ENCODE peak calls at places on chromosomes 12 and 14, in six cellular contexts. One of them, this sample, is unnamed.

GRCh38 chr12:11496157-11496851 is 100.9 kb upstream of the PRB2 start:
- DNase-seq in IMR-90: no peak
- DNase-seq in H9: peak; percentile 40
- DNase-seq in neuronal stem cell: no peak
- DNase-seq in mesenchymal stem cell: no peak
- DNase-seq in H1: no peak
- DNase-seq in this sample: peak; percentile 37

GRCh38 chr14:103700753-103701490 is 14.3 kb downstream of the XRCC3 start:
- DNase-seq in H9: no peak
- DNase-seq in mesenchymal stem cell: no peak
- DNase-seq in IMR-90: no peak
- DNase-seq in H1: no peak
- DNase-seq in neuronal stem cell: no peak
- DNase-seq in this sample: no peak

GRCh38 chr14:98955741-98956070 is 316.3 kb downstream of the BCL11B start:
- DNase-seq in mesenchymal stem cell: no peak
- DNase-seq in neuronal stem cell: no peak
- DNase-seq in H9: peak; percentile 10
- DNase-seq in H1: peak; percentile 19
- DNase-seq in IMR-90: no peak
- DNase-seq in this sample: no peak

GRCh38 chr14:61472801-61473376 is 151.5 kb downstream of the PRKCH start:
- DNase-seq in neuronal stem cell: no peak
- DNase-seq in H9: no peak
- DNase-seq in mesenchymal stem cell: peak; percentile 50
- DNase-seq in IMR-90: peak; percentile 24
- DNase-seq in H1: no peak
- DNase-seq in this sample: no peak

GRCh38 chr12:104710940-104711725 is 247.0 kb downstream of the SLC41A2 start:
- DNase-seq in mesenchymal stem cell: no peak
- DNase-seq in H9: no peak
- DNase-seq in H1: no peak
- DNase-seq in neuronal stem cell: no peak
- DNase-seq in IMR-90: peak; percentile 76
- DNase-seq in this sample: no peak

GRCh38 chr12:46948936-46949555 is 123.2 kb upstream of the SLC38A4 start:
- DNase-seq in neuronal stem cell: no peak
- DNase-seq in H9: no peak
- DNase-seq in mesenchymal stem cell: no peak
- DNase-seq in IMR-90: no peak
- DNase-seq in H1: no peak
- DNase-seq in this sample: no peak

GRCh38 chr12:21483531-21483930 is 17.9 kb downstream of the RECQL start:
- DNase-seq in mesenchymal stem cell: no peak
- DNase-seq in H9: no peak
- DNase-seq in neuronal stem cell: no peak
- DNase-seq in IMR-90: no peak
- DNase-seq in H1: no peak
- DNase-seq in this sample: no peak

GRCh38 chr14:63770187-63770807 is 42.4 kb upstream of the SGPP1 start:
- DNase-seq in H9: no peak
- DNase-seq in mesenchymal stem cell: peak; percentile 61
- DNase-seq in IMR-90: peak; percentile 62
- DNase-seq in neuronal stem cell: no peak
- DNase-seq in H1: no peak
- DNase-seq in this sample: peak; percentile 52

GRCh38 chr14:104558231-104559042 is 21.1 kb upstream of the C14orf180 start:
- DNase-seq in H9: no peak
- DNase-seq in H1: no peak
- DNase-seq in mesenchymal stem cell: no peak
- DNase-seq in IMR-90: no peak
- DNase-seq in neuronal stem cell: no peak
- DNase-seq in this sample: no peak

GRCh38 chr14:97074860-97075259 is 277.7 kb downstream of the VRK1 start:
- DNase-seq in neuronal stem cell: no peak
- DNase-seq in mesenchymal stem cell: no peak
- DNase-seq in H9: no peak
- DNase-seq in H1: no peak
- DNase-seq in IMR-90: no peak
- DNase-seq in this sample: no peak

GRCh38 chr12:1350934-1351240 is 243.5 kb downstream of the FBXL14 start:
- DNase-seq in mesenchymal stem cell: no peak
- DNase-seq in H9: no peak
- DNase-seq in H1: no peak
- DNase-seq in neuronal stem cell: no peak
- DNase-seq in IMR-90: no peak
- DNase-seq in this sample: no peak

GRCh38 chr12:95764848-95765247 is 25.7 kb downstream of the NTN4 start:
- DNase-seq in mesenchymal stem cell: no peak
- DNase-seq in H9: no peak
- DNase-seq in neuronal stem cell: no peak
- DNase-seq in H1: no peak
- DNase-seq in IMR-90: peak; percentile 35
- DNase-seq in this sample: no peak

GRCh38 chr12:95762123-95762785 is 28.3 kb downstream of the NTN4 start:
- DNase-seq in H9: no peak
- DNase-seq in H1: no peak
- DNase-seq in mesenchymal stem cell: no peak
- DNase-seq in IMR-90: no peak
- DNase-seq in neuronal stem cell: no peak
- DNase-seq in this sample: no peak

GRCh38 chr12:95760371-95760770 is 30.2 kb downstream of the NTN4 start:
- DNase-seq in H1: no peak
- DNase-seq in H9: no peak
- DNase-seq in IMR-90: no peak
- DNase-seq in mesenchymal stem cell: no peak
- DNase-seq in neuronal stem cell: no peak
- DNase-seq in this sample: no peak

GRCh38 chr12:95766356-95767019 is 24.1 kb downstream of the NTN4 start:
- DNase-seq in mesenchymal stem cell: no peak
- DNase-seq in neuronal stem cell: no peak
- DNase-seq in H1: no peak
- DNase-seq in H9: no peak
- DNase-seq in IMR-90: peak; percentile 41
- DNase-seq in this sample: no peak

GRCh38 chr12:95763809-95764253 is 26.7 kb downstream of the NTN4 start:
- DNase-seq in IMR-90: peak; percentile 88
- DNase-seq in neuronal stem cell: no peak
- DNase-seq in H9: no peak
- DNase-seq in mesenchymal stem cell: peak; percentile 47
- DNase-seq in H1: no peak
- DNase-seq in this sample: no peak
- H3K23ac ChIP-seq in IMR-90: no peak overlapping the region
- H3K23ac ChIP-seq in neuronal stem cell: no peak overlapping the region
- H3K23ac ChIP-seq in H9: no peak overlapping the region
- H3K23ac ChIP-seq in mesenchymal stem cell: no peak overlapping the region
- H3K23ac ChIP-seq in H1: no peak overlapping the region
- H3K23ac ChIP-seq in this sample: no peak overlapping the region

GRCh38 chr12:124123432-124124015 is 150.5 kb downstream of the ZNF664 start:
- DNase-seq in neuronal stem cell: no peak
- DNase-seq in IMR-90: no peak
- DNase-seq in H1: no peak
- DNase-seq in mesenchymal stem cell: no peak
- DNase-seq in H9: no peak
- DNase-seq in this sample: no peak
- H3K23ac ChIP-seq in neuronal stem cell: no peak overlapping the region
- H3K23ac ChIP-seq in IMR-90: no peak overlapping the region
- H3K23ac ChIP-seq in H1: no peak overlapping the region
- H3K23ac ChIP-seq in mesenchymal stem cell: no peak overlapping the region
- H3K23ac ChIP-seq in H9: no peak overlapping the region
- H3K23ac ChIP-seq in this sample: no peak overlapping the region

GRCh38 chr14:77543637-77544334 is 45.2 kb upstream of the ISM2 start:
- DNase-seq in neuronal stem cell: no peak
- DNase-seq in IMR-90: peak; percentile 24
- DNase-seq in H9: no peak
- DNase-seq in H1: no peak
- DNase-seq in mesenchymal stem cell: peak; percentile 18
- DNase-seq in this sample: no peak
- H3K23ac ChIP-seq in neuronal stem cell: no peak overlapping the region
- H3K23ac ChIP-seq in IMR-90: no peak overlapping the region
- H3K23ac ChIP-seq in H9: no peak overlapping the region
- H3K23ac ChIP-seq in H1: no peak overlapping the region
- H3K23ac ChIP-seq in mesenchymal stem cell: no peak overlapping the region
- H3K23ac ChIP-seq in this sample: no peak overlapping the region

GRCh38 chr12:63965936-63966602 is 121.6 kb downstream of the SRGAP1 start:
- DNase-seq in neuronal stem cell: no peak
- DNase-seq in H1: no peak
- DNase-seq in H9: no peak
- DNase-seq in mesenchymal stem cell: no peak
- DNase-seq in IMR-90: peak; percentile 32
- DNase-seq in this sample: no peak

GRCh38 chr12:63968685-63969084 is 124.2 kb downstream of the SRGAP1 start:
- DNase-seq in mesenchymal stem cell: no peak
- DNase-seq in neuronal stem cell: no peak
- DNase-seq in H1: no peak
- DNase-seq in H9: no peak
- DNase-seq in IMR-90: no peak
- DNase-seq in this sample: no peak

GRCh38 chr12:63966603-63966975 is 122.1 kb downstream of the SRGAP1 start:
- DNase-seq in H9: no peak
- DNase-seq in neuronal stem cell: no peak
- DNase-seq in H1: no peak
- DNase-seq in mesenchymal stem cell: no peak
- DNase-seq in IMR-90: no peak
- DNase-seq in this sample: no peak

GRCh38 chr12:63967781-63968180 is 123.3 kb downstream of the SRGAP1 start:
- DNase-seq in mesenchymal stem cell: no peak
- DNase-seq in neuronal stem cell: no peak
- DNase-seq in H1: no peak
- DNase-seq in H9: no peak
- DNase-seq in IMR-90: peak; percentile 22
- DNase-seq in this sample: no peak

DNA sequence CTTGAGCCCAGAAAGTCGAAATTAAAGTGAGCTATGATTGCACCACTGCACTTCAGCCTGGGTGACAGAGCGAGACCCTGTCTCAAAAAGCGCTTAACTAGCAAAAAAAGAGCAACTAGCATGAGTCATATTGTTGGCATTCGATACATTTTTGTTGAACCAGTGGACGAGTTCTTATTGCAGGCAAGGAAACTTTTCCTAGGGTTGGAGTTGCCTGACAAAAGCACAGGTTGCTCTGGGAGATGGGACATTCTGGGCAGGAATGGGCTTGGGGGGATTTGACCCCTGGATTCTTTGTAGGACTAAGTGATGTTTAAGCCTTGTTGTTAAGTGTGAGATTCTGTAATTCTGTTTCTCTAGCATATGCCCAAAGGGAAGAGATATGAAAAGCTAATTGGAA is 122.9 kb downstream of the SRGAP1 start:
- DNase-seq in mesenchymal stem cell: no peak
- DNase-seq in IMR-90: peak; percentile 72
- DNase-seq in H1: no peak
- DNase-seq in neuronal stem cell: no peak
- DNase-seq in H9: no peak
- DNase-seq in this sample: peak; percentile 56
- H3K23ac ChIP-seq in mesenchymal stem cell: no peak overlapping the region
- H3K23ac ChIP-seq in IMR-90: peak overlapping the region; percentile 95
- H3K23ac ChIP-seq in H1: no peak overlapping the region
- H3K23ac ChIP-seq in neuronal stem cell: no peak overlapping the region
- H3K23ac ChIP-seq in H9: no peak overlapping the region
- H3K23ac ChIP-seq in this sample: no peak overlapping the region

GRCh38 chr12:68932701-68933563 is at the start of gene CPM:
- DNase-seq in IMR-90: peak; percentile 25
- DNase-seq in neuronal stem cell: peak; percentile 58
- DNase-seq in H9: peak; percentile 77
- DNase-seq in H1: peak; percentile 77
- DNase-seq in mesenchymal stem cell: peak; percentile 28
- DNase-seq in this sample: peak; percentile 53

GRCh38 chr12:68933564-68933893 is 558 bp upstream of the CPM start:
- DNase-seq in mesenchymal stem cell: no peak
- DNase-seq in H9: no peak
- DNase-seq in IMR-90: no peak
- DNase-seq in H1: peak; percentile 75
- DNase-seq in neuronal stem cell: peak; percentile 5
- DNase-seq in this sample: no peak

GRCh38 chr12:68930178-68930577 is 2.8 kb downstream of the CPM start:
- DNase-seq in H9: no peak
- DNase-seq in mesenchymal stem cell: no peak
- DNase-seq in neuronal stem cell: no peak
- DNase-seq in IMR-90: no peak
- DNase-seq in H1: no peak
- DNase-seq in this sample: no peak

GRCh38 chr12:68934392-68934791 is 1.4 kb upstream of the CPM start:
- DNase-seq in H1: no peak
- DNase-seq in neuronal stem cell: no peak
- DNase-seq in IMR-90: no peak
- DNase-seq in H9: no peak
- DNase-seq in mesenchymal stem cell: no peak
- DNase-seq in this sample: no peak

DNA sequence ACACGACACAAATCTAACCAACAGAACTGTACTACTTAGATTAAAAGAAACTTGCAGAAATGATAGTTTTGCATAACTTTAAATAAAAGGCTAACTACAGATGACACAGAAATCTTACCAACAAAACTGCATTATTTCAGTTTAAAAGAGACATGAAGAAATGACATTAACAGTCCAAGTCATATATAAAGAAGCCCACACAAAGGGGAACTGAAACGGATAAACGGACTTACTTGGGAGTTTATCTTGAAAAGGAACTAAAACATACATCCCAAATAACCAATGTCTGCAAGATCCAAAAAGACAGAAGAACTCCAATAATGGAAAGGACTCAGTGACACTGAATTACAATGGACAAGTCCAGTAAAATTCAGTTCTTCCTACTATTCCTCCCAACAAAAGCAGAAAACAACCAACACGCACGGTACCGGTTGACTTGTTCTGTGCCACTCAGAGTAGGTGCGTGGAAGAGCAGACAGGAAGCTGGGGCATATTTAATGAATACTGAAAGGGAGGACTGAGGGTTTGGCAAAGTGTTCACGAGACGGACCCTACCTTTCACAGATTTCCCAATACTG is 759 bp downstream of the CPM start:
- DNase-seq in neuronal stem cell: peak; percentile 26
- DNase-seq in H9: no peak
- DNase-seq in mesenchymal stem cell: no peak
- DNase-seq in IMR-90: no peak
- DNase-seq in H1: no peak
- DNase-seq in this sample: no peak
- H3K23ac ChIP-seq in neuronal stem cell: no peak overlapping the region
- H3K23ac ChIP-seq in H9: no peak overlapping the region
- H3K23ac ChIP-seq in mesenchymal stem cell: no peak overlapping the region
- H3K23ac ChIP-seq in IMR-90: peak overlapping the region; percentile 56
- H3K23ac ChIP-seq in H1: no peak overlapping the region
- H3K23ac ChIP-seq in this sample: no peak overlapping the region

GRCh38 chr14:75064205-75064567 is 362 bp upstream of the ACYP1 start:
- DNase-seq in IMR-90: no peak
- DNase-seq in mesenchymal stem cell: no peak
- DNase-seq in H1: no peak
- DNase-seq in H9: no peak
- DNase-seq in neuronal stem cell: no peak
- DNase-seq in this sample: no peak

GRCh38 chr14:75069021-75069810 is at the start of gene ZC2HC1C:
- DNase-seq in IMR-90: peak; percentile 75
- DNase-seq in H1: peak; percentile 98
- DNase-seq in H9: peak; percentile 97
- DNase-seq in mesenchymal stem cell: peak; percentile 92
- DNase-seq in neuronal stem cell: peak; percentile 85
- DNase-seq in this sample: peak; percentile 95

GRCh38 chr14:75068294-75069020 is 984 bp upstream of the ZC2HC1C start:
- DNase-seq in mesenchymal stem cell: no peak
- DNase-seq in IMR-90: no peak
- DNase-seq in H9: no peak
- DNase-seq in neuronal stem cell: no peak
- DNase-seq in H1: no peak
- DNase-seq in this sample: peak; percentile 33

GRCh38 chr14:75069811-75070145 is 337 bp downstream of the ZC2HC1C start:
- DNase-seq in mesenchymal stem cell: no peak
- DNase-seq in H9: no peak
- DNase-seq in neuronal stem cell: no peak
- DNase-seq in IMR-90: no peak
- DNase-seq in H1: no peak
- DNase-seq in this sample: no peak

GRCh38 chr14:75067212-75067611 is 2.2 kb upstream of the ZC2HC1C start:
- DNase-seq in H1: no peak
- DNase-seq in mesenchymal stem cell: no peak
- DNase-seq in H9: no peak
- DNase-seq in neuronal stem cell: no peak
- DNase-seq in IMR-90: no peak
- DNase-seq in this sample: no peak
- H3K23ac ChIP-seq in H1: no peak overlapping the region
- H3K23ac ChIP-seq in mesenchymal stem cell: no peak overlapping the region
- H3K23ac ChIP-seq in H9: no peak overlapping the region
- H3K23ac ChIP-seq in neuronal stem cell: no peak overlapping the region
- H3K23ac ChIP-seq in IMR-90: no peak overlapping the region
- H3K23ac ChIP-seq in this sample: no peak overlapping the region